ENCODE peak calls at places on chromosomes 16 and 17, in seven cellular contexts. C is IMR-90, I is H9, L is mesenchymal stem cell, F is mesendoderm, Y is H1, U is trophoblast cell. J is an unnamed sample.

GRCh38 chr16:53672461-53672860 is 31.2 kb downstream of the RPGRIP1L start:
- DNase-seq in F (no peak), U (no peak), Y (no peak), L (no peak), I (no peak), C (no peak), J (no peak)

GRCh38 chr17:8900626-8901585 is 33.4 kb upstream of the PIK3R6 start:
- DNase-seq in Y (no peak), C (no peak), U (no peak), L (no peak), F (peak), I (peak), J (no peak)

GRCh38 chr16:55475919-55476318 is 3.1 kb upstream of the MMP2 start:
- DNase-seq in C (no peak), L (peak), U (no peak), F (peak), I (no peak), Y (no peak), J (no peak)

GRCh38 chr17:20300399-20301037 is 166.8 kb downstream of the LGALS9B start:
- DNase-seq in C (peak), I (no peak), L (peak), Y (no peak), U (peak), F (no peak), J (no peak)

GRCh38 chr17:77609553-77610517 is 348.7 kb upstream of the TNRC6C start:
- DNase-seq in L (no peak), I (peak), U (no peak), Y (peak), C (no peak), F (no peak), J (no peak)

GRCh38 chr17:20158580-20158979 is 149.4 kb downstream of the SPECC1 start:
- DNase-seq in L (no peak), F (no peak), I (no peak), U (no peak), C (no peak), Y (no peak), J (no peak)

GRCh38 chr16:51382215-51382614 is 231.1 kb upstream of the SALL1 start:
- DNase-seq in I (no peak), Y (no peak), U (peak), C (no peak), L (no peak), F (no peak), J (no peak)

GRCh38 chr17:48487221-48487620 is 43.6 kb downstream of the HOXB1 start:
- DNase-seq in F (no peak), L (no peak), U (no peak), I (no peak), C (no peak), Y (no peak), J (no peak)

GRCh38 chr16:50121278-50121677 is 31.8 kb upstream of the TENT4B start:
- DNase-seq in Y (no peak), I (no peak), L (no peak), F (no peak), U (no peak), C (no peak), J (no peak)

GRCh38 chr17:80961516-80961915 is 30.1 kb upstream of the CHMP6 start:
- DNase-seq in U (no peak), L (no peak), C (no peak), I (no peak), Y (no peak), F (no peak), J (no peak)

GRCh38 chr17:74840989-74841666 is 18.6 kb downstream of the GRIN2C start:
- DNase-seq in F (peak), L (peak), Y (no peak), I (peak), C (peak), U (peak), J (no peak)

GRCh38 chr16:84041881-84042280 is 714 bp downstream of the SLC38A8 start:
- DNase-seq in L (no peak), U (no peak), F (no peak), C (no peak), Y (no peak), I (no peak), J (no peak)

GRCh38 chr16:27772093-27772820 is 222.3 kb downstream of the KATNIP start:
- DNase-seq in L (no peak), F (no peak), U (no peak), C (no peak), I (no peak), Y (no peak), J (no peak)

GRCh38 chr17:57868007-57868774 is 18.3 kb upstream of the MRPS23 start:
- DNase-seq in F (peak), L (peak), U (peak), C (peak), Y (peak), I (peak), J (peak)

GRCh38 chr16:57000271-57001025 is 11.1 kb downstream of the NLRC5 start:
- DNase-seq in Y (no peak), L (peak), C (peak), U (no peak), F (no peak), I (no peak), J (no peak)

GRCh38 chr16:84806256-84806889 is 13.4 kb upstream of the CRISPLD2 start:
- DNase-seq in I (no peak), F (no peak), U (peak), C (peak), L (peak), Y (no peak), J (no peak)

GRCh38 chr17:68378202-68379149 is 78.8 kb downstream of the WIPI1 start:
- DNase-seq in U (peak), Y (peak), C (peak), F (peak), L (peak), I (peak), J (no peak)

GRCh38 chr16:4521971-4522623 is 16.5 kb downstream of the CDIP1 start:
- DNase-seq in U (no peak), Y (peak), L (no peak), I (peak), C (no peak), F (no peak), J (no peak)

GRCh38 chr17:4718276-4718675 is 7.8 kb downstream of the ARRB2 start:
- DNase-seq in F (no peak), L (no peak), Y (no peak), I (no peak), U (no peak), C (no peak), J (no peak)
- H2AK5ac ChIP-seq in F (no peak), L (no peak), Y (no peak), I (no peak), U (no peak), C (no peak), J (no peak)

DNA sequence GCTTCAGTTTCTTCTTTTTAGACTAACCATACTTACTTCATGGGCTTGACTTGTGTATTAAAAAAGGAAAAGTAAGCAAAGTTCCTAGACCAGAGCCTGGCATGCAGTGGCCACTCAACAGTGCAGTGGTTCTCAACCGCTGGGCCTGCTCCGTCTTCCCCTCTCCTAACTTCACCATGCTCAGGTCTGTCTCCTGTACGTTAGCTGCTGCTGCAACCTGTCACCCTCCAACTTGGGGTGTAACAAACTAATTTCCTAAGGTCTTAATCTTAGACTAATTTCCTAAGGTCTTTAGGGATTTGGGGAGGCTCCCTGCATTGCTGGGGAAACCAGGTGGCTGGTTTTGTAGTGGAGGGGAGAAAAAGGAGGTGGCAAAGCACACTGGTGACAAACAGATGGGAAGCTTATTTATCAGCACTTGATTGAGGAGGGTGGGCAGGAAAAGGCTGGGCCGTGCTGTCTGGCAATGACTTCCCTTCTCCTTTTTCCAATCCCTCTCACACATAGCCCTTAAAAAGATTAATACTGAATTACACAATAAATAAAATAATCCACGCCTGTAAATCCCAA is 2.2 kb upstream of the ARL4D start:
- DNase-seq in C (no peak), Y (no peak), I (no peak), L (no peak), U (no peak), F (no peak), J (no peak)
- H3K4me2 ChIP-seq in C (no peak), Y (no peak), I (no peak), L (no peak), U (no peak), F (no peak), J (no peak)

DNA sequence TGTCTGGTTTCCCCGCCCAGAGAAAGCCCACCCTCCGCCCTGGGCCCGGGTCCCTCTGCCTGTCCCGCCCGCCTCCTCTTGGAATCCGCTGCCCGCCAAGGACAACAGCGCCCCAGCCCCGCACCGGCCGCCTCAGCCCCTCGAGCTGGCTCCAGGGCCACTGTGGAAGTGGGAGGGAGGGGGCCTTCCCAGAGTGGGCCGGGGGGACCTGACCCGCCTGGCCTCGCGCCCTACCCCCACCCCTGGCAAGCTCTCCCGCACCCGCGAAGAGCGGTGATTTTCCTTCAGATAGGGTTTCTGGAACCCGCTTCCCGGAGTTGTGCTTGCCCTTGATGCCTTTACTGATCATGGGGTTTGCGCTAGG is 2.3 kb upstream of the CBX8 start:
- DNase-seq in L (no peak), I (peak), U (no peak), C (no peak), F (no peak), Y (no peak), J (no peak)
- H3K27ac ChIP-seq in L (no peak), I (no peak), U (no peak), C (no peak), F (no peak), Y (no peak), J (no peak)

DNA sequence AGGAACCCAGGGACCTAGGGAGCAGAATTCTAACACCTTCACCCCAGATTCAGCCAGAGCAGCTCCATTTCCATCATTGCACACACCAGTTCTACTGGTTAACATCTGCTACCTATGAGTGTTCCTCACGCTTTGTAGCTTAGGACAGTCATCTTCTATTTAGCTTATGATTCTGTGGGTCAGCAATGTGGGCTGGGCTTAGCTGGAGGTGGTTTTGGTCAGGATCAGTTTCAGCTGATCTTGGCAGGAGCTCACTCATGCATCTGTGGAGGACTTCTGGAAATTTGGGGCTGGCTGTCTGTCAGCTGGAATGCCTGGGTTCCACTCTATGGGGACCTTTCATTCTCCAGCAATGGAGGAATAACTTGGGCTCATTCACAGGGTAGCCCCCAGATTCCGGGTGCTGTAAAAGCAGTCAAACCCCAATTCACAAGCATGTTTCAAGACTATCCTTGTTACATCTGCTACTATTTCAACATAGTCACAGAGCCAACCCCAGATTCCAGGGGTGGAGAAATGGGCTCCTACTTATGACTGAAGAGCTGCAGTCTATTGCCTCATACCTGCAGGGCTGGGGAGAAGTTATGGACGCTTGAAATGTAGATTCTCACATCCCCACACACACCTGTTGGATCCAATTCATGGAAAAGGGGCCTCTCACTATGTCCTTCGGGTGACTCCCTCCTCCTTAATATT is 3.4 kb upstream of the HP start:
- DNase-seq in Y (no peak), C (peak), U (no peak), F (no peak), L (no peak), I (no peak), J (no peak)
- H2AK5ac ChIP-seq in Y (no peak), C (no peak), U (no peak), F (no peak), L (no peak), I (no peak), J (no peak)

DNA sequence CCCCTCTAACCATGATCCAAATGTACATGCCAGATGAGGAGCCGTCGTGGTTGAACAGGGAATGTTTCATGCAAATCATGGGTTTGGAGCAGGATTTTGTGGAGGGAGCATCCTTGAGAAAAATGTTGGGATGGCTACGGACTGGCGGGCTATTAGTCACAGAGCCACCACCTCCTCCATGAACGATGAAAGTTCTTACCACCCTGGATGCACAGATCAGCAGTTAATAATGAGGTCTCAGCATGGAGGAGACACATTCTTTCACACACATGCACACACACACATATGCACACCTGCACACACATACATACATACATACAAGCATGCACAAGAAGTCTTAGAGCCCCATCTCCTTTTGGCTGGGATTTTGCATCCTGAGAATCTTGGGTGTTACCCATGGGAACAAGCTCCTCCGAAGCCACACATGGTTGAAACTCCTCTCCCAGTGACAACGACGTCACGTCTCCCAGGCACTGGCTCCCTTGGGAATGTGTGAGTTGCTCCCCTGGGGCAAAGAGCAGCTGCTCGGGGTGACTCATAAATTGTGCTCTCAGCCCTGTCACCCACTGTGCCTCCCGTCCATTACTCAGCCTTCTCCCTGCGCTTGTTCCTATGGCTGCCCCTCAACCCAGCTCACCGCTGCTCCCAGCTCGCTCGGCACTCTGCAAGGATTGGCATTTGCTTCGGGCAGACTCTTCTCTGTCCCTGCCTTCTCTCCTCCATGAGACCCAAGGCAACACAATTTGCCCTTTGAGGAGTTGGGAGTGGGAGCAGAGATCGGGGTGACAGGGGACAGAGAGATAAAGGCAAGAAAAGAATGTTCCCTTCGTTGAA is 344.6 kb downstream of the SOX9 start:
- DNase-seq in F (peak), C (peak), I (peak), U (peak), L (peak), Y (no peak), J (no peak)
- H3K4me2 ChIP-seq in F (no peak), C (peak), I (no peak), U (peak), L (peak), Y (no peak), J (no peak)

GRCh38 chr17:49564638-49565037 is 11.0 kb upstream of the NXPH3 start:
- DNase-seq in F (no peak), C (no peak), U (no peak), L (no peak), I (no peak), Y (no peak), J (no peak)

GRCh38 chr17:49566668-49567071 is 9.0 kb upstream of the NXPH3 start:
- DNase-seq in I (no peak), F (no peak), Y (no peak), C (no peak), L (no peak), U (no peak), J (no peak)

GRCh38 chr17:49567871-49568694 is 7.6 kb upstream of the NXPH3 start:
- DNase-seq in U (peak), I (peak), L (peak), C (peak), Y (peak), F (peak), J (peak)

GRCh38 chr17:49567104-49567521 is 8.6 kb upstream of the NXPH3 start:
- DNase-seq in U (no peak), Y (no peak), I (no peak), C (no peak), F (no peak), L (no peak), J (no peak)

GRCh38 chr17:49565948-49566491 is 9.7 kb upstream of the NXPH3 start:
- DNase-seq in L (no peak), U (no peak), F (no peak), I (no peak), Y (no peak), C (no peak), J (no peak)
- H3K27ac ChIP-seq in L (no peak), U (no peak), F (no peak), I (no peak), Y (no peak), C (no peak), J (no peak)

GRCh38 chr17:34051046-34051445 is 204.0 kb upstream of the CCL2 start:
- DNase-seq in U (no peak), I (no peak), Y (no peak), F (peak), C (no peak), L (no peak), J (no peak)

GRCh38 chr17:34045990-34046389 is 209.1 kb upstream of the CCL2 start:
- DNase-seq in Y (no peak), C (no peak), F (no peak), L (no peak), U (no peak), I (no peak), J (no peak)
- H2AK5ac ChIP-seq in Y (no peak), C (no peak), F (no peak), L (no peak), U (no peak), I (no peak), J (no peak)

DNA sequence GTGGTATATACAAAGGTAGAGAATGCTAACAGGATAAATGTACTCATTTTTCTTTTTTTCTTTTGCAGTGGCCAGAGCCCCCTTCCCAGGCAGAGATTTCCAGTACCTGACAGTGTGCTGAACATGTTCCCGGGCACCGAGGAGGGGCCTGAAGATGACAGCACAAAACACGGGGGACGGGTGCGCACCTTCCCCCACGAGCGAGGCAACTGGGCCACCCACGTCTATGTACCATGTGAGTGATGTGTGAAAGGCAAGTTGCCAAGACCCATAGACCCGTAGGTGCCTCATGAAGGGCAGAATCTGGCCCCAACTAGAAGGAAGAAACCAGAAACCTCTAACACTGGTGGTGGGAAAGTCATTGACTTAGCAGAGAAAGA is 1.2 kb downstream of the USB1 start:
- DNase-seq in F (no peak), U (no peak), L (no peak), I (no peak), Y (no peak), C (no peak), J (no peak)
- H3K4me2 ChIP-seq in F (no peak), U (no peak), L (no peak), I (no peak), Y (peak), C (no peak), J (no peak)